ENCODE peak calls at places on chromosomes 1 and 21, in four cellular contexts. B is Kasumi-1, V is kidney glomerular epithelial cell, T is GM12892. W is an unnamed sample.

GRCh38 chr1:114505148-114505561 is 5.8 kb downstream of the TRIM33 start:
- DNase-seq in B (peak), V (no peak), T (no peak), W (no peak)

GRCh38 chr1:156602557-156602993 is 1.3 kb upstream of the GPATCH4 start:
- DNase-seq in B (peak), V (no peak), T (no peak), W (peak)

GRCh38 chr1:32246888-32247273 is at the start of gene FAM167B:
- DNase-seq in B (no peak), V (no peak), T (no peak), W (no peak)

GRCh38 chr1:58035523-58035922 is 511.0 kb downstream of the OMA1 start:
- DNase-seq in B (no peak), V (no peak), T (no peak), W (peak)

GRCh38 chr1:150420560-150421265 is 56.8 kb downstream of the RPRD2 start:
- DNase-seq in B (no peak), V (no peak), T (no peak), W (no peak)

GRCh38 chr1:160307455-160307854 is 22.5 kb upstream of the PEX19 start:
- DNase-seq in B (no peak), V (no peak), T (no peak), W (no peak)

GRCh38 chr1:185917646-185918045 is 183.5 kb downstream of the HMCN1 start:
- DNase-seq in B (peak), V (peak), T (no peak), W (no peak)

GRCh38 chr21:33936221-33937038 is 20.8 kb upstream of the ATP5PO start:
- DNase-seq in B (no peak), V (no peak), T (no peak), W (no peak)

GRCh38 chr21:36661511-36662309 is 37.2 kb upstream of the SIM2 start:
- DNase-seq in B (peak), V (no peak), T (no peak), W (peak)

GRCh38 chr1:10598088-10598712 is 123.5 kb downstream of the PEX14 start:
- DNase-seq in B (no peak), V (no peak), T (no peak), W (no peak)

GRCh38 chr1:184823080-184823479 is 68.4 kb upstream of the EDEM3 start:
- DNase-seq in B (no peak), V (no peak), T (no peak), W (no peak)

GRCh38 chr1:46622341-46622740 is 5.7 kb upstream of the MOB3C start:
- DNase-seq in B (peak), V (no peak), T (no peak), W (no peak)

W was measured in mucosa of descending colon.